ENCODE peak calls at places on chromosomes 4 and X, in four cellular contexts. T is NCI-H345; E is T-cell; J is naive thymus-derived CD8-positive, alpha-beta T cell. H is an unnamed sample.

GRCh38 chrX:140948827-140949226 is 53.6 kb upstream of the SPANXB1 start:
- DNase-seq in T (no peak), E (no peak), J (no peak), H (no peak)

GRCh38 chr4:82786794-82787193 is 11.8 kb downstream of the SCD5 start:
- DNase-seq in T (no peak), J (no peak), E (no peak), H (no peak)

GRCh38 chrX:43868791-43869190 is 13.5 kb downstream of the MAOB start:
- DNase-seq in T (no peak), J (no peak), E (no peak), H (no peak)

GRCh38 chr4:2401610-2401983 is 16.8 kb downstream of the ZFYVE28 start:
- DNase-seq in T (no peak), E (no peak), J (no peak), H (no peak)

GRCh38 chr4:174284181-174284886 is 623 bp downstream of the CEP44 start:
- DNase-seq in T (peak; percentile 13), J (no peak), E (no peak), H (no peak)

GRCh38 chr4:156815717-156816319 is 155.8 kb downstream of the PDGFC start:
- DNase-seq in T (peak; percentile 83), E (no peak), J (no peak), H (no peak)

GRCh38 chrX:39725928-39726619 is 371.7 kb downstream of the BCOR start:
- DNase-seq in T (no peak), J (no peak), E (no peak), H (no peak)

GRCh38 chr4:188417181-188417580 is 277.9 kb downstream of the TRIML1 start:
- DNase-seq in J (no peak), T (no peak), E (no peak), H (no peak)

GRCh38 chrX:18210470-18210869 is 10.2 kb downstream of the BEND2 start:
- DNase-seq in T (peak; percentile 41), E (no peak), J (no peak), H (no peak)

GRCh38 chrX:38117485-38117884 is 103.2 kb downstream of the SRPX start:
- DNase-seq in J (no peak), T (peak; percentile 60), E (no peak), H (no peak)

GRCh38 chr4:23058113-23058512 is 365.4 kb downstream of the GBA3 start:
- DNase-seq in T (no peak), E (no peak), J (no peak), H (no peak)

GRCh38 chr4:159607824-159608223 is 504.9 kb downstream of the RAPGEF2 start:
- DNase-seq in J (no peak), T (no peak), E (no peak), H (no peak)

GRCh38 chrX:119729408-119730201 is 28.8 kb upstream of the SOWAHD start:
- DNase-seq in T (peak; percentile 48), J (peak; percentile 46), E (peak; percentile 66), H (peak; percentile 59)

GRCh38 chr4:118920247-118920646 is 31.6 kb downstream of the SYNPO2 start:
- DNase-seq in J (no peak), T (no peak), E (no peak), H (no peak)

GRCh38 chr4:66016240-66016639 is 346.0 kb upstream of the EPHA5 start:
- DNase-seq in J (no peak), T (no peak), E (no peak), H (no peak)

GRCh38 chr4:53617101-53617680 is 25.9 kb upstream of the LNX1 start:
- DNase-seq in T (peak; percentile 41), E (no peak), J (no peak), H (no peak)

GRCh38 chr4:113289736-113290135 is 240.3 kb downstream of the ANK2 start:
- DNase-seq in T (no peak), E (no peak), J (no peak), H (no peak)

GRCh38 chr4:140426610-140427103 is 791 bp downstream of the CLGN start:
- DNase-seq in E (no peak), J (no peak), T (peak; percentile 60), H (no peak)

GRCh38 chr4:91116861-91117260 is 989.7 kb downstream of the CCSER1 start:
- DNase-seq in T (no peak), J (no peak), E (no peak), H (no peak)

GRCh38 chr4:106707776-106708603 is 328.1 kb downstream of the DKK2 start:
- DNase-seq in E (no peak), T (no peak), J (no peak), H (no peak)

GRCh38 chr4:157221895-157222763 is 1.6 kb downstream of the GRIA2 start:
- DNase-seq in J (no peak), T (peak; percentile 62), E (no peak), H (no peak)

GRCh38 chrX:63713510-63713909 is 71.5 kb downstream of the ARHGEF9 start:
- DNase-seq in J (no peak), E (no peak), T (no peak), H (no peak)

GRCh38 chr4:78483811-78484210 is 67.8 kb upstream of the ANXA3 start:
- DNase-seq in E (no peak), J (no peak), T (no peak), H (no peak)

GRCh38 chr4:159363376-159363775 is 260.5 kb downstream of the RAPGEF2 start:
- DNase-seq in E (no peak), T (no peak), J (no peak), H (no peak)